ENCODE peak calls at places on chromosomes 16 and 17, in five cellular contexts. V is kidney glomerular epithelial cell, C is WTC11, O is NCI-H1105, P is C1 segment of cervical spinal cord. H is an unnamed sample.

GRCh38 chr16:89744813-89745212 is 23.5 kb downstream of the ZNF276 start:
- DNase-seq in O (no peak), V (no peak), C (no peak), P (no peak), H (no peak)

GRCh38 chr17:20154601-20155000 is 145.4 kb downstream of the SPECC1 start:
- DNase-seq in C (no peak), P (no peak), O (no peak), V (no peak), H (peak)

GRCh38 chr17:236641-237405 is 55.4 kb upstream of the DOC2B start:
- DNase-seq in P (no peak), O (no peak), V (no peak), C (peak), H (no peak)

GRCh38 chr16:31141489-31142108 is 6.1 kb upstream of the PRSS8 start:
- DNase-seq in O (no peak), C (peak), V (no peak), P (peak), H (no peak)

GRCh38 chr17:78329263-78330059 is 30.4 kb downstream of the SOCS3 start:
- DNase-seq in P (no peak), C (no peak), O (no peak), V (no peak), H (no peak)

GRCh38 chr17:65711671-65712276 is 150.3 kb upstream of the AXIN2 start:
- DNase-seq in V (no peak), O (no peak), C (no peak), P (no peak), H (peak)

GRCh38 chr17:921161-921560 is 58.4 kb downstream of the NXN start:
- DNase-seq in C (no peak), V (no peak), O (no peak), P (no peak), H (no peak)

GRCh38 chr17:4241535-4241934 is 22.2 kb downstream of the ANKFY1 start:
- DNase-seq in C (no peak), O (no peak), P (no peak), V (no peak), H (no peak)

GRCh38 chr17:67629963-67630320 is 87.8 kb upstream of the NOL11 start:
- DNase-seq in C (no peak), P (no peak), V (peak), O (no peak), H (peak)

GRCh38 chr17:65434251-65434650 is 127.2 kb downstream of the AXIN2 start:
- DNase-seq in V (peak), O (no peak), C (no peak), P (no peak), H (no peak)

GRCh38 chr16:73176577-73177013 is 128.7 kb upstream of the ZFHX3 start:
- DNase-seq in O (no peak), P (no peak), C (no peak), V (peak), H (no peak)

GRCh38 chr16:85626191-85626951 is 13.2 kb downstream of the GSE1 start:
- DNase-seq in O (peak), C (peak), V (no peak), P (no peak), H (no peak)

GRCh38 chr16:69057400-69058378 is 47.8 kb upstream of the HAS3 start:
- DNase-seq in O (no peak), C (no peak), P (no peak), V (peak), H (no peak)

GRCh38 chr17:82671071-82671470 is 22.8 kb upstream of the WDR45B start:
- DNase-seq in V (no peak), O (no peak), P (no peak), C (no peak), H (no peak)

GRCh38 chr17:2435181-2435741 is 34.4 kb upstream of the MNT start:
- DNase-seq in V (no peak), O (peak), C (peak), P (peak), H (no peak)

GRCh38 chr16:84548508-84548907 is 44.0 kb upstream of the MEAK7 start:
- DNase-seq in V (no peak), C (no peak), P (peak), O (no peak), H (no peak)

GRCh38 chr16:31128711-31129567 is 6.6 kb downstream of the PRSS8 start:
- DNase-seq in O (no peak), C (no peak), P (peak), V (no peak), H (no peak)

GRCh38 chr17:78791840-78792709 is 10.0 kb upstream of the CYTH1 start:
- DNase-seq in V (no peak), P (no peak), O (no peak), C (no peak), H (no peak)

GRCh38 chr17:69069289-69069688 is 8.6 kb upstream of the ABCA9 start:
- DNase-seq in C (no peak), O (no peak), V (no peak), P (no peak), H (no peak)

GRCh38 chr17:7405882-7406825 is 1.5 kb upstream of the NLGN2 start:
- DNase-seq in O (no peak), P (no peak), V (no peak), C (no peak), H (no peak)

GRCh38 chr16:46947900-46948547 is 25.4 kb downstream of the DNAJA2 start:
- DNase-seq in P (no peak), O (peak), V (peak), C (peak), H (peak)

GRCh38 chr17:45910667-45911066 is 16.3 kb downstream of the MAPT start:
- DNase-seq in O (no peak), V (no peak), P (no peak), C (no peak), H (no peak)

GRCh38 chr17:64125937-64126336 is 4.0 kb downstream of the ERN1 start:
- DNase-seq in V (no peak), C (no peak), P (no peak), O (no peak), H (no peak)

GRCh38 chr17:29664743-29665479 is 42.2 kb upstream of the CORO6 start:
- DNase-seq in O (no peak), V (no peak), C (no peak), P (no peak), H (peak)

GRCh38 chr17:77707546-77707945 is 251.0 kb upstream of the TNRC6C start:
- DNase-seq in V (no peak), O (no peak), P (no peak), C (no peak), H (no peak)

GRCh38 chr17:49132317-49132698 is 261 bp upstream of the B4GALNT2 start:
- DNase-seq in C (no peak), O (no peak), P (no peak), V (no peak), H (no peak)

GRCh38 chr16:10949424-10949970 is 5.1 kb downstream of the CLEC16A start:
- DNase-seq in P (no peak), V (no peak), O (no peak), C (peak), H (peak)

GRCh38 chr17:31739300-31739699 is 119.7 kb downstream of the COPRS start:
- DNase-seq in C (no peak), O (no peak), V (peak), P (no peak), H (no peak)

GRCh38 chr16:3008749-3009088 is 4.0 kb upstream of the CLDN9 start:
- DNase-seq in O (no peak), C (no peak), P (no peak), V (no peak), H (no peak)

GRCh38 chr17:28381141-28381825 is 9.8 kb downstream of the SARM1 start:
- DNase-seq in C (peak), P (peak), O (no peak), V (no peak), H (no peak)

GRCh38 chr16:88527186-88527936 is 42.8 kb upstream of the ZC3H18 start:
- DNase-seq in O (peak), V (peak), P (peak), C (peak), H (peak)

GRCh38 chr17:78678711-78679110 is 101.5 kb upstream of the DNAH17 start:
- DNase-seq in O (no peak), C (no peak), P (no peak), V (no peak), H (no peak)